ENCODE peak calls at places on chromosomes 3 and 15, in ten cellular contexts. L is fibroblast of lung; C is hepatocyte; S is adrenal gland; F is mammary epithelial cell; I is activated naive CD8-positive, alpha-beta T cell treated with anti-CD3 and anti-CD28 coated beads, Interleukin-2, amount 50 U/mL, for 24 hours; T is NCI-H1092 treated with DMSO at 0.1 percent for 48 hours; G is LNCaP clone FGC; D is NCI-H1105; U is GM12892. R is an unnamed sample.

GRCh38 chr3:168216851-168217250 is 121.1 kb upstream of the GOLIM4 start:
- DNase-seq in L (no peak), C (no peak), S (no peak), F (no peak), I (no peak), T (no peak), G (no peak), D (no peak), U (no peak), R (no peak)

GRCh38 chr3:42185044-42185443 is 80.9 kb downstream of the CCK start:
- DNase-seq in L (no peak), C (no peak), S (peak; percentile 72), F (peak; percentile 85), I (no peak), T (no peak), G (no peak), D (no peak), U (no peak), R (peak; percentile 69)

GRCh38 chr3:159765025-159765859 is 223.4 kb upstream of the IL12A start:
- DNase-seq in L (peak; percentile 95), C (peak; percentile 85), S (peak; percentile 68), F (peak; percentile 98), I (peak; percentile 21), T (peak; percentile 10), G (no peak), D (peak; percentile 62), U (peak; percentile 15), R (peak; percentile 97)

GRCh38 chr3:66428733-66429132 is 72.1 kb downstream of the LRIG1 start:
- DNase-seq in L (peak; percentile 99), C (peak; percentile 62), S (peak; percentile 86), F (peak; percentile 93), I (no peak), T (peak; percentile 87), G (peak; percentile 99), D (peak; percentile 43), U (no peak), R (peak; percentile 95)

GRCh38 chr3:8493744-8494143 is 7.9 kb upstream of the LMCD1 start:
- DNase-seq in L (no peak), C (no peak), S (no peak), F (no peak), I (no peak), T (no peak), G (no peak), D (no peak), U (no peak), R (no peak)

GRCh38 chr3:117102441-117102840 is 392.9 kb downstream of the TUSC7 start:
- DNase-seq in L (no peak), C (no peak), S (no peak), F (no peak), I (no peak), T (no peak), G (no peak), D (no peak), U (no peak), R (no peak)

GRCh38 chr3:178382388-178383061 is 153.7 kb upstream of the KCNMB2 start:
- DNase-seq in L (peak; percentile 94), C (no peak), S (peak; percentile 29), F (peak; percentile 59), I (no peak), T (no peak), G (peak; percentile 76), D (no peak), U (no peak), R (peak; percentile 67)

GRCh38 chr3:69649120-69649519 is 90.1 kb upstream of the MITF start:
- DNase-seq in L (peak; percentile 25), C (no peak), S (no peak), F (peak; percentile 78), I (no peak), T (no peak), G (no peak), D (no peak), U (no peak), R (peak; percentile 20)

GRCh38 chr15:100879461-100880138 is at the start of gene ALDH1A3:
- DNase-seq in L (no peak), C (no peak), S (no peak), F (peak; percentile 81), I (peak; percentile 13), T (no peak), G (no peak), D (no peak), U (peak; percentile 53), R (peak; percentile 27)

GRCh38 chr15:45242289-45242688 is 9.7 kb upstream of the SLC28A2 start:
- DNase-seq in L (peak; percentile 13), C (no peak), S (no peak), F (peak; percentile 36), I (peak; percentile 10), T (no peak), G (no peak), D (no peak), U (no peak), R (no peak)

GRCh38 chr3:194275721-194276120 is 75.4 kb downstream of the CPN2 start:
- DNase-seq in L (no peak), C (no peak), S (no peak), F (no peak), I (no peak), T (no peak), G (no peak), D (no peak), U (no peak), R (no peak)

GRCh38 chr3:127035672-127036071 is 52.8 kb downstream of the PLXNA1 start:
- DNase-seq in L (peak; percentile 93), C (peak; percentile 54), S (peak; percentile 98), F (peak; percentile 48), I (no peak), T (no peak), G (no peak), D (no peak), U (no peak), R (peak; percentile 82)

GRCh38 chr3:188641076-188641475 is 487.1 kb downstream of the LPP start:
- DNase-seq in L (no peak), C (no peak), S (no peak), F (no peak), I (no peak), T (no peak), G (no peak), D (no peak), U (no peak), R (no peak)

GRCh38 chr3:188305220-188305619 is 151.3 kb downstream of the LPP start:
- DNase-seq in L (no peak), C (no peak), S (no peak), F (no peak), I (no peak), T (no peak), G (no peak), D (no peak), U (no peak), R (no peak)